ENCODE peak calls at places on chromosome 10, in nine cellular contexts. G is RWPE1, A is HepG2, S is SJCRH30, H is EH, E is AG04449, X is GM23248, B is T-cell, U is esophagus muscularis mucosa. P is an unnamed sample.

GRCh38 chr10:124703778-124704427 is 40.3 kb downstream of the FAM53B start:
- DNase-seq in X (no peak), A (no peak), E (no peak), S (no peak), H (no peak), B (no peak), U (peak), G (no peak), P (no peak)

GRCh38 chr10:121188005-121188404 is 336.8 kb downstream of the WDR11 start:
- DNase-seq in E (no peak), U (no peak), X (no peak), S (peak), G (no peak), A (no peak), H (no peak), B (no peak), P (no peak)

GRCh38 chr10:51510231-51510630 is 189.2 kb downstream of the CSTF2T start:
- DNase-seq in A (no peak), S (no peak), U (no peak), X (peak), E (no peak), B (no peak), H (peak), G (no peak), P (no peak)

GRCh38 chr10:25465582-25466372 is 291.0 kb downstream of the GPR158 start:
- DNase-seq in G (no peak), E (no peak), A (no peak), S (peak), X (peak), B (no peak), U (no peak), H (no peak), P (peak)

GRCh38 chr10:132470306-132471124 is 67.1 kb upstream of the INPP5A start:
- DNase-seq in E (no peak), U (no peak), X (no peak), G (no peak), S (no peak), B (no peak), H (no peak), A (no peak), P (no peak)

GRCh38 chr10:127033569-127034175 is 128.4 kb downstream of the DOCK1 start:
- DNase-seq in B (no peak), A (peak), U (no peak), E (no peak), H (no peak), G (no peak), X (no peak), S (no peak), P (no peak)

GRCh38 chr10:26217396-26218105 is 977 bp downstream of the GAD2 start:
- DNase-seq in E (no peak), X (peak), U (peak), B (no peak), S (no peak), A (no peak), G (no peak), H (no peak), P (no peak)

GRCh38 chr10:31395695-31396094 is 76.7 kb downstream of the ZEB1 start:
- DNase-seq in H (peak), B (no peak), U (no peak), E (no peak), S (no peak), X (peak), A (no peak), G (no peak), P (no peak)

GRCh38 chr10:97796651-97797050 is 24.9 kb upstream of the SFRP5 start:
- DNase-seq in X (no peak), A (no peak), U (no peak), S (no peak), E (no peak), H (no peak), G (no peak), B (peak), P (peak)

GRCh38 chr10:73493781-73494180 is 2.0 kb downstream of the PPP3CB start:
- DNase-seq in E (peak), U (no peak), X (peak), A (no peak), G (peak), B (no peak), H (peak), S (no peak), P (peak)

GRCh38 chr10:61108880-61109279 is 164.9 kb upstream of the RHOBTB1 start:
- DNase-seq in G (no peak), H (peak), A (no peak), X (no peak), E (no peak), B (no peak), S (no peak), U (no peak), P (peak)

GRCh38 chr10:91289295-91289694 is 68.8 kb downstream of the PCGF5 start:
- DNase-seq in X (no peak), H (peak), B (no peak), S (no peak), G (no peak), E (no peak), A (no peak), U (no peak), P (no peak)

GRCh38 chr10:28331821-28332220 is 29.0 kb upstream of the MPP7 start:
- DNase-seq in U (no peak), B (no peak), E (peak), X (peak), G (peak), S (peak), A (no peak), H (peak), P (peak)

GRCh38 chr10:47291682-47292081 is 8.3 kb upstream of the GDF10 start:
- DNase-seq in U (no peak), G (no peak), B (no peak), S (no peak), A (no peak), E (no peak), H (no peak), X (no peak), P (no peak)

GRCh38 chr10:71589617-71590551 is 129.7 kb downstream of the C10orf105 start:
- DNase-seq in G (no peak), S (peak), U (no peak), E (no peak), B (no peak), A (peak), X (peak), H (no peak), P (no peak)

GRCh38 chr10:92494522-92494921 is 79.4 kb downstream of the IDE start:
- DNase-seq in S (no peak), E (no peak), A (no peak), G (no peak), U (no peak), B (no peak), H (no peak), X (no peak), P (no peak)

GRCh38 chr10:110613341-110613995 is 30.7 kb upstream of the RBM20 start:
- DNase-seq in A (no peak), U (no peak), E (no peak), X (no peak), H (no peak), B (no peak), G (no peak), S (no peak), P (no peak)

GRCh38 chr10:75247797-75248196 is 12.0 kb upstream of the COMTD1 start:
- DNase-seq in G (no peak), E (no peak), X (no peak), H (no peak), S (no peak), B (no peak), A (no peak), U (no peak), P (no peak)

GRCh38 chr10:50545846-50546245 is 77.9 kb downstream of the SGMS1 start:
- DNase-seq in X (no peak), G (no peak), E (no peak), H (no peak), A (no peak), B (no peak), U (peak), S (no peak), P (no peak)

GRCh38 chr10:8449909-8450308 is 395.4 kb downstream of the GATA3 start:
- DNase-seq in S (no peak), B (no peak), U (no peak), G (no peak), H (no peak), X (no peak), E (no peak), A (no peak), P (no peak)

GRCh38 chr10:45058580-45058979 is 57.9 kb downstream of the ZNF22 start:
- DNase-seq in H (peak), U (no peak), S (no peak), G (no peak), A (no peak), X (no peak), E (no peak), B (no peak), P (peak)

GRCh38 chr10:25398680-25399079 is 223.9 kb downstream of the GPR158 start:
- DNase-seq in A (no peak), G (no peak), S (no peak), U (no peak), X (no peak), H (no peak), B (no peak), E (no peak), P (no peak)

GRCh38 chr10:112637901-112638300 is 190.9 kb downstream of the VTI1A start:
- DNase-seq in A (no peak), B (no peak), S (peak), H (no peak), X (no peak), G (no peak), E (no peak), U (no peak), P (no peak)

GRCh38 chr10:58220769-58221448 is 46.8 kb downstream of the IPMK start:
- DNase-seq in H (peak), A (no peak), X (peak), G (no peak), U (no peak), E (peak), B (no peak), S (no peak), P (peak)

GRCh38 chr10:22503315-22504090 is 158.2 kb downstream of the SPAG6 start:
- DNase-seq in X (no peak), S (peak), A (no peak), U (peak), E (no peak), B (no peak), G (peak), H (peak), P (no peak)

GRCh38 chr10:27541728-27542285 is 37.7 kb downstream of the RAB18 start:
- DNase-seq in H (no peak), B (peak), U (no peak), X (no peak), E (no peak), G (no peak), A (no peak), S (no peak), P (no peak)

P was measured in HT1080.